ENCODE peak calls at places on chromosomes 4 and X, in eight cellular contexts. N is RPMI8226, B is fibroblast of mammary gland, P is AG09319, G is memory B cell, J is MCF 10A, E is lung, Y is germinal center. T is an unnamed sample.

GRCh38 chr4:97984545-97985131 is 158.6 kb downstream of the STPG2 start:
- DNase-seq in N (peak; percentile 12), J (peak; percentile 13), P (no peak), G (no peak), Y (no peak), E (no peak), B (no peak), T (no peak)

GRCh38 chr4:78149737-78150136 is 92.6 kb downstream of the FRAS1 start:
- DNase-seq in B (no peak), Y (no peak), J (no peak), N (no peak), E (no peak), G (no peak), P (no peak), T (no peak)

GRCh38 chrX:16892504-16893362 is 22.6 kb upstream of the RBBP7 start:
- DNase-seq in J (peak; percentile 88), P (peak; percentile 53), Y (peak; percentile 62), G (peak; percentile 39), B (peak; percentile 82), E (peak; percentile 74), N (peak; percentile 91), T (peak; percentile 87)

GRCh38 chr4:106809083-106809482 is 227.0 kb downstream of the DKK2 start:
- DNase-seq in B (peak; percentile 64), P (peak; percentile 34), Y (no peak), N (peak; percentile 4), E (no peak), J (peak; percentile 63), G (no peak), T (peak; percentile 74)

GRCh38 chrX:78111140-78111931 is 7.3 kb downstream of the PGK1 start:
- DNase-seq in E (no peak), Y (no peak), J (peak; percentile 54), B (no peak), P (no peak), G (no peak), N (no peak), T (no peak)

GRCh38 chr4:77601614-77602187 is 3.9 kb upstream of the CXCL13 start:
- DNase-seq in J (no peak), N (no peak), P (no peak), G (no peak), Y (no peak), E (no peak), B (no peak), T (no peak)

GRCh38 chr4:108988514-108989195 is 225.8 kb upstream of the ETNPPL start:
- DNase-seq in G (no peak), P (no peak), E (no peak), B (no peak), Y (no peak), N (no peak), J (no peak), T (no peak)

GRCh38 chrX:122579521-122579920 is 604.6 kb upstream of the GRIA3 start:
- DNase-seq in N (no peak), Y (no peak), P (no peak), E (no peak), B (peak; percentile 63), J (no peak), G (no peak), T (no peak)

GRCh38 chrX:31371956-31372355 is 300.1 kb upstream of the FTHL17 start:
- DNase-seq in J (no peak), Y (no peak), N (no peak), B (no peak), G (no peak), P (no peak), E (no peak), T (no peak)

GRCh38 chr4:118034061-118034785 is at the start of gene NDST3:
- DNase-seq in B (peak; percentile 47), E (peak; percentile 55), Y (no peak), N (peak; percentile 34), J (peak; percentile 88), G (no peak), P (no peak), T (peak; percentile 17)

GRCh38 chrX:57595381-57595811 is 3.6 kb downstream of the ZXDB start:
- DNase-seq in N (no peak), Y (no peak), G (no peak), B (peak; percentile 82), P (peak; percentile 12), J (peak; percentile 30), E (no peak), T (peak; percentile 91)

GRCh38 chr4:185729300-185729912 is 82.6 kb downstream of the SORBS2 start:
- DNase-seq in P (no peak), G (no peak), E (no peak), N (no peak), Y (no peak), B (no peak), J (no peak), T (no peak)

GRCh38 chr4:53313510-53313909 is 52.4 kb downstream of the SCFD2 start:
- DNase-seq in J (peak; percentile 43), N (no peak), P (no peak), G (no peak), Y (no peak), E (no peak), B (peak; percentile 26), T (peak; percentile 27)

GRCh38 chr4:38163216-38164006 is 203.2 kb downstream of the PTTG2 start:
- DNase-seq in N (no peak), P (no peak), B (peak; percentile 73), J (no peak), Y (no peak), E (no peak), G (no peak), T (peak; percentile 63)

GRCh38 chr4:184382189-184382846 is 92.0 kb downstream of the IRF2 start:
- DNase-seq in N (peak; percentile 44), B (no peak), E (no peak), Y (no peak), P (no peak), J (no peak), G (no peak), T (no peak)

GRCh38 chr4:83387922-83388676 is 53.5 kb upstream of the HPSE start:
- DNase-seq in G (no peak), P (no peak), E (no peak), Y (no peak), J (no peak), B (peak; percentile 14), N (peak; percentile 37), T (peak; percentile 11)

GRCh38 chrX:9340619-9341304 is 124.1 kb upstream of the TBL1X start:
- DNase-seq in P (no peak), Y (peak; percentile 24), N (peak; percentile 67), J (peak; percentile 46), G (peak; percentile 16), B (peak; percentile 42), E (peak; percentile 55), T (peak; percentile 82)

GRCh38 chr4:40656221-40656863 is 26.7 kb upstream of the RBM47 start:
- DNase-seq in E (no peak), B (no peak), J (no peak), G (peak; percentile 29), N (peak; percentile 68), Y (peak; percentile 32), P (no peak), T (no peak)

T was measured in fibroblast of the aortic adventitia.